ENCODE peak calls at places on chromosomes 7 and 10, in five cellular contexts. N is GM12891, Z is breast epithelium, E is transverse colon, J is HL-60. X is an unnamed sample.

GRCh38 chr10:91170418-91170817 is 50.0 kb upstream of the PCGF5 start:
- DNase-seq in N (no peak), E (no peak), Z (no peak), J (no peak), X (no peak)

GRCh38 chr10:127649642-127650041 is 87.3 kb upstream of the FOXI2 start:
- DNase-seq in E (no peak), J (peak; percentile 29), Z (no peak), N (no peak), X (no peak)

GRCh38 chr10:62681211-62681940 is 123.1 kb upstream of the ADO start:
- DNase-seq in E (peak; percentile 40), J (peak; percentile 92), Z (no peak), N (peak; percentile 31), X (no peak)

GRCh38 chr10:46558411-46559185 is 2.1 kb upstream of the GPRIN2 start:
- DNase-seq in Z (peak; percentile 50), N (no peak), J (peak; percentile 1), E (peak; percentile 23), X (no peak)

GRCh38 chr7:74654811-74655210 is 2.7 kb upstream of the GTF2I start:
- DNase-seq in Z (no peak), N (no peak), E (no peak), J (no peak), X (no peak)

GRCh38 chr10:124944982-124945381 is 3.1 kb downstream of the ZRANB1 start:
- DNase-seq in N (no peak), J (no peak), Z (no peak), E (no peak), X (no peak)

GRCh38 chr7:116863168-116863670 is 832 bp downstream of the CAPZA2 start:
- DNase-seq in Z (no peak), E (peak; percentile 23), J (no peak), N (no peak), X (no peak)

GRCh38 chr7:80225361-80225760 is 90.7 kb downstream of the GNAI1 start:
- DNase-seq in E (no peak), J (no peak), Z (no peak), N (no peak), X (no peak)

GRCh38 chr7:133941496-133941895 is 185.6 kb upstream of the LRGUK start:
- DNase-seq in E (no peak), J (no peak), N (no peak), Z (no peak), X (no peak)

GRCh38 chr10:75876710-75877109 is 445.3 kb downstream of the LRMDA start:
- DNase-seq in E (no peak), J (no peak), N (no peak), Z (no peak), X (no peak)

GRCh38 chr7:36278767-36279171 is 110.9 kb upstream of the ANLN start:
- DNase-seq in J (no peak), E (no peak), Z (no peak), N (no peak), X (peak; percentile 88)

GRCh38 chr7:104074529-104074928 is 85.1 kb upstream of the RELN start:
- DNase-seq in Z (no peak), E (no peak), J (no peak), N (no peak), X (no peak)

GRCh38 chr10:118692911-118693310 is 61.9 kb downstream of the CACUL1 start:
- DNase-seq in E (no peak), N (no peak), J (no peak), Z (no peak), X (no peak)

GRCh38 chr7:36272567-36273269 is 116.9 kb upstream of the ANLN start:
- DNase-seq in J (no peak), E (no peak), N (no peak), Z (no peak), X (peak; percentile 65)

GRCh38 chr7:121398246-121398645 is 2.1 kb upstream of the FAM3C start:
- DNase-seq in N (no peak), E (no peak), J (no peak), Z (no peak), X (no peak)

GRCh38 chr7:136526408-136527105 is 341.9 kb upstream of the CHRM2 start:
- DNase-seq in E (no peak), N (no peak), Z (no peak), J (no peak), X (no peak)

GRCh38 chr10:124385627-124386185 is 33.0 kb downstream of the OAT start:
- DNase-seq in E (no peak), N (no peak), Z (no peak), J (no peak), X (no peak)

GRCh38 chr7:134083766-134084487 is 43.2 kb upstream of the LRGUK start:
- DNase-seq in E (no peak), J (no peak), N (no peak), Z (no peak), X (no peak)

GRCh38 chr10:24643679-24644209 is 79.9 kb downstream of the ARHGAP21 start:
- DNase-seq in J (no peak), E (peak; percentile 52), N (no peak), Z (no peak), X (no peak)

GRCh38 chr7:116169060-116169459 is 41.3 kb upstream of the TES start:
- DNase-seq in J (no peak), Z (no peak), N (no peak), E (no peak), X (no peak)

GRCh38 chr10:16816142-16816541 is 1.1 kb downstream of the RSU1 start:
- DNase-seq in N (no peak), Z (no peak), E (no peak), J (no peak), X (no peak)

GRCh38 chr7:99193527-99194214 is 14.2 kb downstream of the KPNA7 start:
- DNase-seq in Z (no peak), N (no peak), J (no peak), E (no peak), X (no peak)

GRCh38 chr10:97025613-97026242 is 160.0 kb downstream of the SLIT1 start:
- DNase-seq in Z (no peak), N (no peak), E (peak; percentile 69), J (peak; percentile 62), X (no peak)

GRCh38 chr10:88117869-88118632 is 254.6 kb downstream of the PTEN start:
- DNase-seq in E (no peak), N (no peak), Z (no peak), J (peak; percentile 28), X (no peak)

GRCh38 chr7:92569137-92569536 is 21.1 kb downstream of the FAM133B start:
- DNase-seq in J (peak; percentile 13), N (no peak), Z (no peak), E (no peak), X (no peak)

GRCh38 chr10:34955391-34955790 is 134.8 kb downstream of the CUL2 start:
- DNase-seq in Z (no peak), E (no peak), J (no peak), N (no peak), X (no peak)
- TF ChIP-seq POLR2AphosphoS5 in Z (no peak), E (no peak), J (no peak), N (no peak), X (no peak)

GRCh38 chr7:151271699-151272355 is 23.3 kb upstream of the SMARCD3 start:
- DNase-seq in N (no peak), J (peak; percentile 96), Z (no peak), E (peak; percentile 52), X (no peak)
- TF ChIP-seq POLR2AphosphoS5 in N (no peak), J (peak; percentile 55), Z (peak; percentile 94), E (peak; percentile 45), X (peak; percentile 71)

DNA sequence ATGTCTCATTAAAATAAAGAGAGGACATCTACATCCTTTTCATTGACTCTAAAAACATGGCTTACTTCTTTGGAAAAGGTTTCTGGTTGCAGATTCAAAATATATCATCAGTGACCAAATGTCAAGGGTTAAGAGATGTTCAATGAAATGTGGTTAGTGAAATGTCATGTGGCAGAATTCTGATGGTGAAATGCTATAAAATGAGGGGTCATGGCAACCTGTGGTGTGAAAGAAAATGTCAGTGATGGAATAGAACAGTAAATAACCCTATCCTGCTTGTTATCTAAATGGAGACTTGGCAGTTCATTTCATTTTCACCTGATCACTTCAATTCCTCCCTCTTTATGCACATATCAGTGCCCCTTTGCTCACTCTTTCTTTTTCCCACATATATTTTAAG is 79.4 kb downstream of the TFPI2 start:
- DNase-seq in E (no peak), N (no peak), Z (no peak), J (no peak), X (no peak)
- TF ChIP-seq POLR2AphosphoS5 in E (no peak), N (no peak), Z (no peak), J (no peak), X (no peak)

DNA sequence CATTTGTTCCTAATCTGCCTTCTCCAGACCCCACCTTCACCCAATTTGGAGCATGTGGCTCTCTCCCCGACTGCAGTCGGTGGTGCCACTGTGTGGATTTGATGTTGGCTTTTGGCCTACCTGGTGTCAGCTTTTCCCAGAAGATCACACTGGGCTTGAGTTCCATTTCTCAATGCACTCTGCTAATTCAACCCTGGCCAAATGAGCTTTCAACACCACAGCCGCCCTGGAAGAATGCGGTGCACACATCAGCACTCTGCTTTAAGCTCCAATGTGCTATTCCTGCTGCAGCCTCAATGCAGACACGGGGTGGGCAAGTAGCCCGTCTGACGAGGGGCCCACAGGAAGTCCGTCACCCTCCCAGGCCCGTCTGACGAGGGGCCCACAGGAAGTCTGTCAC is 64.6 kb downstream of the ASB13 start:
- DNase-seq in Z (no peak), N (no peak), J (no peak), E (no peak), X (no peak)
- TF ChIP-seq POLR2AphosphoS5 in Z (no peak), N (no peak), J (no peak), E (no peak), X (no peak)

GRCh38 chr7:44636926-44637325 is 30.5 kb downstream of the OGDH start:
- DNase-seq in J (no peak), Z (no peak), N (no peak), E (no peak), X (no peak)

GRCh38 chr7:44639701-44640321 is 33.4 kb downstream of the OGDH start:
- DNase-seq in N (no peak), E (no peak), Z (peak; percentile 54), J (no peak), X (no peak)

GRCh38 chr7:44636041-44636580 is 29.7 kb downstream of the OGDH start:
- DNase-seq in J (no peak), E (no peak), N (no peak), Z (no peak), X (no peak)

GRCh38 chr7:44637788-44638594 is 31.6 kb downstream of the OGDH start:
- DNase-seq in Z (no peak), E (peak; percentile 77), J (no peak), N (no peak), X (no peak)

GRCh38 chr7:44638611-44639557 is 32.5 kb downstream of the OGDH start:
- DNase-seq in N (peak; percentile 64), Z (no peak), J (peak; percentile 93), E (peak; percentile 88), X (no peak)
- TF ChIP-seq POLR2AphosphoS5 in N (peak; percentile 63), Z (no peak), J (peak; percentile 80), E (peak; percentile 68), X (peak; percentile 15)